ENCODE peak calls at places on chromosomes 11 and 22, in eight cellular contexts. B is ovary; W is GM12865; E is CD8-positive, alpha-beta T cell; D is OCI-LY7; A is GM20000; S is A549; N is spleen. V is an unnamed sample.

GRCh38 chr11:109342261-109342660 is 79.7 kb upstream of the C11orf87 start:
- DNase-seq in D (no peak), N (no peak), B (no peak), W (no peak), S (no peak), E (no peak), A (no peak), V (no peak)

GRCh38 chr11:10019906-10020682 is 273.9 kb downstream of the SBF2 start:
- DNase-seq in N (no peak), A (no peak), E (no peak), B (no peak), D (no peak), S (no peak), W (no peak), V (no peak)

GRCh38 chr22:27885977-27886842 is 32.8 kb downstream of the PITPNB start:
- DNase-seq in S (peak; percentile 10), E (peak; percentile 20), A (peak; percentile 46), D (peak; percentile 62), W (peak; percentile 42), B (no peak), N (no peak), V (no peak)

GRCh38 chr22:46110215-46110614 is 40.1 kb upstream of the PPARA start:
- DNase-seq in D (no peak), W (peak; percentile 25), N (no peak), B (no peak), A (no peak), E (no peak), S (no peak), V (no peak)

GRCh38 chr11:117443269-117444186 is 115.9 kb downstream of the CEP164 start:
- DNase-seq in A (peak; percentile 52), D (no peak), B (peak; percentile 80), S (peak; percentile 25), W (peak; percentile 35), N (peak; percentile 74), E (no peak), V (no peak)

GRCh38 chr11:86802601-86803051 is 2.3 kb downstream of the PRSS23 start:
- DNase-seq in B (no peak), N (no peak), E (no peak), D (peak; percentile 5), S (peak; percentile 84), A (peak; percentile 33), W (peak; percentile 29), V (no peak)

GRCh38 chr11:84543367-84544159 is 1083.6 kb downstream of the DLG2 start:
- DNase-seq in B (no peak), E (no peak), S (no peak), A (no peak), N (no peak), D (peak; percentile 45), W (no peak), V (no peak)

GRCh38 chr22:35785181-35785923 is 67.7 kb downstream of the APOL5 start:
- DNase-seq in S (no peak), E (no peak), B (no peak), D (no peak), A (no peak), N (no peak), W (no peak), V (no peak)

GRCh38 chr11:46617451-46618314 is at the start of gene ATG13:
- DNase-seq in N (peak; percentile 93), S (peak; percentile 83), W (peak; percentile 87), D (peak; percentile 84), B (peak; percentile 83), A (peak; percentile 88), E (peak; percentile 78), V (peak; percentile 85)

GRCh38 chr11:46612326-46612725 is 4.7 kb downstream of the HARBI1 start:
- DNase-seq in N (no peak), D (no peak), W (no peak), B (no peak), S (no peak), E (no peak), A (no peak), V (no peak)

GRCh38 chr11:46615756-46616155 is 1.3 kb downstream of the HARBI1 start:
- DNase-seq in S (no peak), E (no peak), B (no peak), A (no peak), N (no peak), D (no peak), W (no peak), V (no peak)

GRCh38 chr11:46618789-46619188 is 1.4 kb downstream of the ATG13 start:
- DNase-seq in W (no peak), N (no peak), E (no peak), B (no peak), S (no peak), D (no peak), A (no peak), V (no peak)

DNA sequence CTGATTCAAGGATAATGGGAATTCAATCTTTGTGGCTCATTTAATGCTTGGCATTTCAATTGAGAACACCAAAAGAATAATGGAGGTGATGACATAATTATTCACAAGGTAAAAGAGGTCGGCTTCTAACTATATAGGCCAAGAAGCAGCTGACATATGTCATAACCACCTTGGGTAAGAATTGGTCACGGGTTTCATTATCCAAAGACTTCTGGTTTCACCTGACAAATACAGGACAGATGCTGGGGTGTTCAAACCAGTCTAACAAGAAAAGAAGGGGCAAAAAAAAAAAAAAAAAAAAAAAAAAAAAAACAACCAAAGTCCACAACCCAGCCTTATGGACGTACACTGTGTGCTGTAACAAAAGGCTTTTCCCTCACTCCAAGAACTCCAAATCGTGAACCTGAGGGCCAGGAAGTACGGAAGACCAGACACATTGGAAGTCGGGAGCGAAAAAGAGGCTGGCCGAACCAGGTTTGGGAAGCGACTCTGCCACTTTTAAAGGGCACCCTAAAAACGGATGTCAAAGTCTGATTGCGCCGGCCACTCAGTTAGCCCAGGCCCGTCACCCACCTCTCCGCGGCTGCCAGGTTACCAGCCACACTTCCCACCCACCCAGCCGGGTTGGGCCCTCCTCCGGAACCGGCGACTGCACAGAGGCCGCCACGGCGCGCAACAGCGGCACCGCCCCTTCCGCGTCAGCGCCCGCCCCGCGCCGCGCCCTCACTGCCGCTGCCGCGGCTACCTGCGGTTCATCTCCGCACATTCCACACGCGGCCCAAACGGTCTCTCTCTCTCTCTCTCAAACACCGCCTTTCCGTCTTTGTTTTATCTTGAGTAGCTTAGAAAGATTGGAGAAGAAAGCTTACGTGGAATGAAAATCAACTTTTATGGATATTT is at the start of gene HARBI1:
- DNase-seq in A (peak; percentile 91), E (peak; percentile 87), S (peak; percentile 92), N (peak; percentile 99), W (peak; percentile 97), D (peak; percentile 94), B (peak; percentile 91), V (peak; percentile 91)
- TF ChIP-seq CTCF in A (no peak), E (no peak), S (no peak), N (no peak), W (no peak), D (no peak), B (no peak), V (no peak)

GRCh38 chr22:20192293-20192971 is 41.6 kb upstream of the CCDC188 start:
- DNase-seq in E (no peak), W (no peak), D (no peak), A (no peak), B (no peak), S (no peak), N (no peak), V (no peak)

GRCh38 chr22:20193761-20194494 is 43.1 kb upstream of the CCDC188 start:
- DNase-seq in E (no peak), D (no peak), W (no peak), S (no peak), N (no peak), B (no peak), A (no peak), V (no peak)

GRCh38 chr22:20191803-20192202 is 40.9 kb upstream of the CCDC188 start:
- DNase-seq in E (no peak), S (no peak), B (no peak), N (no peak), A (no peak), D (no peak), W (no peak), V (no peak)

GRCh38 chr22:20194681-20195593 is 44.1 kb upstream of the CCDC188 start:
- DNase-seq in W (no peak), A (no peak), S (no peak), D (peak; percentile 32), B (no peak), E (no peak), N (no peak), V (no peak)

DNA sequence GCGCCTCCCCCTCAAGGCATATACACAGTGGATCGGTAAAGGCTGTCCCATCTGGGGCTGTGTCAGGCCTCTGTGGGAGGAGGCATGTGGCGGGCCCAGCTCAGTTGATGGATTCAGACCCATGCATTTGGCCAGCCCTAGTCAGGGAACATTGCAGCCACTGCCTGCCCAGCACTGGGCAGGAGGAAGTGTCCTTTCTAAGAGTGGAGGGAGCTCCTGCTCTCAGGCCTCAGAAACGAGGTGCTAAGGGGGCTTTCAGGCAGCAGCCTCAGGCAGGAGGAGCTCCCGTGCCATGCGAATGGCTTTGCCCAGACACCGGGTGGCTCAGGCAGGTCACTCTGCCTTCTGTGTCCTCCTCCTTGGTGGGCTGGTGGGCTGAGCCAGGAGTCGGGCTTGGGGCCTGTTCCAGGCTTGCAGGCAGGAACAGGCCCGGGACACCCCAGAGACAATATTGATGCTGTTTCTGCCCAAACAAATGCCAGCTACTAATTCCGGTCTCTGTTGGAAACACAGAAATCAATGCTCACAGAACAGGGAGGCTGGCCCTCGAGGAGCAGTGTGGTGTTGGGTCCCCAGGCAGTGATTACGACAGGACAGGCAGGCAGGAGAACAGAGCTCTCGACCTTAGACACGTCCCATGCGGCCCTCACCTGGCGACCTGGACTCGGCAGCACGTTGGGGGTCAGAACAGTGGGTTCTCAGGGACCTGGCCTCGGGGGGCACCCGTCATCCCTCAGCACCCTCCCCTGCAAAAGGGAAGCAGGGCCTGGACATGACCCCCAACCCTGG is 42.3 kb upstream of the CCDC188 start:
- DNase-seq in E (no peak), N (no peak), B (no peak), A (no peak), W (no peak), S (no peak), D (no peak), V (no peak)
- TF ChIP-seq CTCF in E (no peak), N (no peak), B (no peak), A (no peak), W (no peak), S (no peak), D (peak; percentile 13), V (no peak)

DNA sequence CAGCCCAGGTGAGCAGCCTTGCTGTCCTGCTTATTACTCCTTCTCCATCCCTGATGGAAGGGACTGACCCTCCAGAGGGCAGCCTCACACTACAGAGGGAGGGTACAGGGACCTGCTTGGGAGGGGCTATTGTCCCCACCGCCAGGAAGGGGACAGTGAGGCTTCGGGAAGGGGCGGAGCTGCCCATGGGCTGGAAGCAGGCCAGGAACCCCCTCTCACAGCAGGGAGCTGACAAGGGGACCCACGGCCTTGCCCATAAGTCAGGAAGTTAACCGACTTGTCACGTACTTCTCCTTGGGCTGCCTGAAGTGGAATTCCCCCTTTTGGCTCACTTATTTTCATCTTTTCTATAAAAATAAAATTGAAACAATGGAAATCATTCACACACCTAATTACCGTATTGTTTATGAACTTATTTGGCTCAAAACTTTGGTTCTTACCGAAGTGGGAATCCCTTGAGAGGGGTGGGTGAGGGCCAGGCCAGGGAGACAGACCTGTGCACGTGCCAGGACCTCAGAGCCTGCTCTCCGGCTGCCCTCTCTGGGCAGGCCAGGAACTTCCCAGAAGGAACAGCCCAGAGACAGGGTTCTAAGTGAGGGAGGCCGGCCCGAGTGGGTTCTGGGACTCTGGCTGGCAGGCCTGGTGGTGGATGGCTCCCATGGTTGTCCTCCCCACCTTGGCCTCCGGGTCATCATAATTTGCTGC is 5.8 kb downstream of the MGAT3 start:
- DNase-seq in D (no peak), B (no peak), W (peak; percentile 61), A (peak; percentile 63), N (no peak), S (no peak), E (no peak), V (no peak)
- TF ChIP-seq CTCF in D (peak; percentile 12), B (no peak), W (no peak), A (peak; percentile 8), N (no peak), S (no peak), E (no peak), V (no peak)

GRCh38 chr11:133619973-133620372 is 87.7 kb upstream of the OPCML start:
- DNase-seq in S (no peak), N (no peak), E (no peak), B (no peak), W (peak; percentile 16), D (peak; percentile 16), A (peak; percentile 13), V (no peak)
- TF ChIP-seq CTCF in S (no peak), N (no peak), E (no peak), B (no peak), W (peak; percentile 20), D (peak; percentile 52), A (no peak), V (no peak)

V was measured in natural killer cell.